ENCODE peak calls at places on chromosomes 2 and 18, in eight cellular contexts. One of them, this sample, is unnamed.

GRCh38 chr2:104487381-104487780 is 366.5 kb upstream of the POU3F3 start:
- DNase-seq in AG10803: no peak
- DNase-seq in neural progenitor cell: no peak
- DNase-seq in OCI-LY7: no peak
- DNase-seq in GM23338: no peak
- DNase-seq in A549: no peak
- DNase-seq in PC-3: peak
- DNase-seq in lower leg skin: no peak
- DNase-seq in this sample: no peak

GRCh38 chr18:78595453-78595852 is 384.2 kb upstream of the SALL3 start:
- DNase-seq in AG10803: no peak
- DNase-seq in neural progenitor cell: no peak
- DNase-seq in OCI-LY7: no peak
- DNase-seq in GM23338: no peak
- DNase-seq in A549: no peak
- DNase-seq in PC-3: no peak
- DNase-seq in lower leg skin: no peak
- DNase-seq in this sample: no peak

GRCh38 chr2:131039908-131040660 is 53.2 kb downstream of the FAM168B start:
- DNase-seq in AG10803: peak
- DNase-seq in neural progenitor cell: no peak
- DNase-seq in OCI-LY7: no peak
- DNase-seq in GM23338: no peak
- DNase-seq in A549: no peak
- DNase-seq in PC-3: no peak
- DNase-seq in lower leg skin: peak
- DNase-seq in this sample: no peak

GRCh38 chr2:100887713-100888112 is 67.8 kb downstream of the NPAS2 start:
- DNase-seq in AG10803: no peak
- DNase-seq in neural progenitor cell: no peak
- DNase-seq in OCI-LY7: no peak
- DNase-seq in GM23338: no peak
- DNase-seq in A549: no peak
- DNase-seq in PC-3: peak
- DNase-seq in lower leg skin: peak
- DNase-seq in this sample: no peak

GRCh38 chr2:226308981-226309380 is 490.6 kb downstream of the IRS1 start:
- DNase-seq in AG10803: peak
- DNase-seq in neural progenitor cell: no peak
- DNase-seq in OCI-LY7: no peak
- DNase-seq in GM23338: no peak
- DNase-seq in A549: no peak
- DNase-seq in PC-3: no peak
- DNase-seq in lower leg skin: no peak
- DNase-seq in this sample: peak

GRCh38 chr2:11812466-11813100 is 66.2 kb downstream of the LPIN1 start:
- DNase-seq in AG10803: no peak
- DNase-seq in neural progenitor cell: no peak
- DNase-seq in OCI-LY7: no peak
- DNase-seq in GM23338: no peak
- DNase-seq in A549: no peak
- DNase-seq in PC-3: no peak
- DNase-seq in lower leg skin: peak
- DNase-seq in this sample: no peak

GRCh38 chr2:72027426-72028161 is 120.1 kb downstream of the CYP26B1 start:
- DNase-seq in AG10803: peak
- DNase-seq in neural progenitor cell: no peak
- DNase-seq in OCI-LY7: no peak
- DNase-seq in GM23338: no peak
- DNase-seq in A549: no peak
- DNase-seq in PC-3: peak
- DNase-seq in lower leg skin: peak
- DNase-seq in this sample: no peak

GRCh38 chr2:233773854-233774253 is 4.3 kb upstream of the MROH2A start:
- DNase-seq in AG10803: no peak
- DNase-seq in neural progenitor cell: no peak
- DNase-seq in OCI-LY7: no peak
- DNase-seq in GM23338: no peak
- DNase-seq in A549: no peak
- DNase-seq in PC-3: no peak
- DNase-seq in lower leg skin: no peak
- DNase-seq in this sample: no peak

GRCh38 chr18:55858661-55859111 is 270.7 kb upstream of the TCF4 start:
- DNase-seq in AG10803: peak
- DNase-seq in neural progenitor cell: no peak
- DNase-seq in OCI-LY7: no peak
- DNase-seq in GM23338: no peak
- DNase-seq in A549: no peak
- DNase-seq in PC-3: no peak
- DNase-seq in lower leg skin: no peak
- DNase-seq in this sample: peak

GRCh38 chr2:177466337-177467195 is 74.0 kb downstream of the AGPS start:
- DNase-seq in AG10803: no peak
- DNase-seq in neural progenitor cell: peak
- DNase-seq in OCI-LY7: no peak
- DNase-seq in GM23338: peak
- DNase-seq in A549: no peak
- DNase-seq in PC-3: peak
- DNase-seq in lower leg skin: no peak
- DNase-seq in this sample: no peak

GRCh38 chr2:239902749-239903201 is 122.4 kb downstream of the NDUFA10 start:
- DNase-seq in AG10803: no peak
- DNase-seq in neural progenitor cell: no peak
- DNase-seq in OCI-LY7: no peak
- DNase-seq in GM23338: peak
- DNase-seq in A549: no peak
- DNase-seq in PC-3: no peak
- DNase-seq in lower leg skin: peak
- DNase-seq in this sample: no peak

DNA sequence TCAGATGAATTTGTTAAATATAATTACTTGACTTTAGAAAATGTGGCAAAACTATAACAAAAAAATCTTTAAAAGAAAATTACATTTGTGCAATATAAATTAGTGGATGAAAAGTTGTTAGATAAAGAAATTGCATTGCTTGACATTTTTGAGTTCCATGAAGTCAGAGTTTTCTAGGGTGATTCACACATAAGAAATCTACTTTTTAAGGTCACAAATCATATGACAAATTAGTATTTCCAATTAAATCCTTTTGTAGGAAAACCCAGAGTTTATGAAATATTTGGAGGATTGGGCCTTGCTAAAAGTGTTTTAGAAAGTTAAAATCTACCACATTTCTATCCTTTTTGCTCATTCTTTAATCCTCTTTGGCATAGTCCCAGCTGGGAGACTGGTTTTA is 289.3 kb downstream of the LRRTM4 start:
- DNase-seq in AG10803: no peak
- DNase-seq in neural progenitor cell: no peak
- DNase-seq in OCI-LY7: no peak
- DNase-seq in GM23338: no peak
- DNase-seq in A549: no peak
- DNase-seq in PC-3: no peak
- DNase-seq in lower leg skin: no peak
- DNase-seq in this sample: no peak
- TF ChIP-seq CTCF in AG10803: no peak
- TF ChIP-seq CTCF in neural progenitor cell: no peak
- TF ChIP-seq CTCF in OCI-LY7: no peak
- TF ChIP-seq CTCF in GM23338: no peak
- TF ChIP-seq CTCF in A549: no peak
- TF ChIP-seq CTCF in PC-3: no peak
- TF ChIP-seq CTCF in lower leg skin: no peak
- TF ChIP-seq CTCF in this sample: no peak

DNA sequence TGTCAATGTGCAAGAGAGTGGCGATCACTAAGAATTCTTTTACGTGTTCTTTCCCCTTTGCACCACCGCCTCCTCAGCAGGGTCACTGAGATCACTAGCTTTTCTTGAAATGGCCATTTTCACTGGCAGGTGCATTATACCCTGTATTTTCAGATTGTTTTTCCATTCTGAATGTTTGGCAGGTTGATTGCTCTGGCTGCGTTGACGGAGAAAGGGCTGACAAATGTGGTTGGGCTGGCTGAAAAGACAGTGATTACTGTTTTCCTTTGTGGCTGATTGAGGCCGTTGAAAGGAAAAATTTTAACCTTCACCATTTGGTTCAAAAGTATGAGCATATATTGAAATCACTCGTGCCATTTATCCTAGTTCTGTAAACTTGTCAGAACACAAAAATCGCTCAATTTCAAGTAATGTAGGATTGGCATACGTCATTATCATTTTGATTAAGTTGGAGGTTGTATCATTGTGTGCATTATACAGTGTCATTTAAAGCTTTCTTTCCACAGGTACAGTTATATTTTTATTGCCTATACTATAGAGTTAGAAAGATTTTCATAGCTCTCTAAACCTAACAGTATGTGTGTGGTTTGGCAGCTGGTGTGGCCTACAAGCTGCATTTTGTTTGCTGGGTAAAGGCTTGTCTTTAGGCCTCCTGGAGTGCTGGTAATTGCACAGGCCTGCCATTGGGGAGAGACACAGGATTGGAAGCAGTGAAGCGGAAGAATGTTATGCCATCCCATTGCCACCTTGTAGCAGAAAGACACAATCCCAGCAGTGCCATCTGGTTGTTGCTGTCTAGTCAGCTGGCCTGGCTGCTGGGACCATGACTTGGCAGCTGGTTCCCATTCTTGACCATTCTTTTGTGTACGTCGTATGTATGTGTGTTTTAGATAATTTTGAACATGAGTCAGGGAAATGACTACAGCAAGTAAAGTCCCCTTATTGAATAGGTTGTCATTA is 36.7 kb downstream of the DYNC1I2 start:
- DNase-seq in AG10803: peak
- DNase-seq in neural progenitor cell: peak
- DNase-seq in OCI-LY7: no peak
- DNase-seq in GM23338: peak
- DNase-seq in A549: no peak
- DNase-seq in PC-3: peak
- DNase-seq in lower leg skin: no peak
- DNase-seq in this sample: no peak
- TF ChIP-seq CTCF in AG10803: peak
- TF ChIP-seq CTCF in neural progenitor cell: peak
- TF ChIP-seq CTCF in OCI-LY7: no peak
- TF ChIP-seq CTCF in GM23338: peak
- TF ChIP-seq CTCF in A549: no peak
- TF ChIP-seq CTCF in PC-3: peak
- TF ChIP-seq CTCF in lower leg skin: no peak
- TF ChIP-seq CTCF in this sample: no peak

GRCh38 chr2:85558160-85558559 is 3.1 kb downstream of the GGCX start:
- DNase-seq in AG10803: no peak
- DNase-seq in neural progenitor cell: no peak
- DNase-seq in OCI-LY7: no peak
- DNase-seq in GM23338: no peak
- DNase-seq in A549: no peak
- DNase-seq in PC-3: no peak
- DNase-seq in lower leg skin: peak
- DNase-seq in this sample: no peak

GRCh38 chr2:85557130-85557529 is 4.2 kb downstream of the GGCX start:
- DNase-seq in AG10803: no peak
- DNase-seq in neural progenitor cell: no peak
- DNase-seq in OCI-LY7: no peak
- DNase-seq in GM23338: no peak
- DNase-seq in A549: no peak
- DNase-seq in PC-3: no peak
- DNase-seq in lower leg skin: no peak
- DNase-seq in this sample: no peak

GRCh38 chr2:85564144-85564563 is 2.9 kb upstream of the GGCX start:
- DNase-seq in AG10803: no peak
- DNase-seq in neural progenitor cell: no peak
- DNase-seq in OCI-LY7: peak
- DNase-seq in GM23338: no peak
- DNase-seq in A549: no peak
- DNase-seq in PC-3: no peak
- DNase-seq in lower leg skin: no peak
- DNase-seq in this sample: no peak

GRCh38 chr2:85560812-85561279 is 447 bp downstream of the GGCX start:
- DNase-seq in AG10803: no peak
- DNase-seq in neural progenitor cell: no peak
- DNase-seq in OCI-LY7: no peak
- DNase-seq in GM23338: no peak
- DNase-seq in A549: no peak
- DNase-seq in PC-3: no peak
- DNase-seq in lower leg skin: no peak
- DNase-seq in this sample: no peak

GRCh38 chr2:85561280-85562212 is at the start of gene GGCX:
- DNase-seq in AG10803: peak
- DNase-seq in neural progenitor cell: peak
- DNase-seq in OCI-LY7: peak
- DNase-seq in GM23338: peak
- DNase-seq in A549: peak
- DNase-seq in PC-3: peak
- DNase-seq in lower leg skin: peak
- DNase-seq in this sample: peak
- TF ChIP-seq CTCF in AG10803: peak
- TF ChIP-seq CTCF in neural progenitor cell: no peak
- TF ChIP-seq CTCF in OCI-LY7: no peak
- TF ChIP-seq CTCF in GM23338: peak
- TF ChIP-seq CTCF in A549: no peak
- TF ChIP-seq CTCF in PC-3: no peak
- TF ChIP-seq CTCF in lower leg skin: no peak
- TF ChIP-seq CTCF in this sample: peak

DNA sequence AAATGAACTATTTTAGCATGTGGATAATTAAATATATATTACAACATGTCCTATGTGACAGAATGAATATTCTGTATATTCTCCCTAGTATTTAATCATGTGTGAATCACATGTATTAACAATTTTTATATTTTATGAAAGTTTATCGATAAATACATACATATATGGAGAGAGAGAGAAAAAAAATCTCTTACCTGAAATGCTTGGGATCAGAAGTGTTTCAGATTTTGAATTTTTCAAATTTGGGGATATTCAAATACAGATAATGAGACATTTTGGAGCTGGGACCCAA is 228.6 kb upstream of the RBBP8 start:
- DNase-seq in AG10803: no peak
- DNase-seq in neural progenitor cell: no peak
- DNase-seq in OCI-LY7: no peak
- DNase-seq in GM23338: no peak
- DNase-seq in A549: no peak
- DNase-seq in PC-3: no peak
- DNase-seq in lower leg skin: no peak
- DNase-seq in this sample: no peak
- TF ChIP-seq CTCF in AG10803: no peak
- TF ChIP-seq CTCF in neural progenitor cell: no peak
- TF ChIP-seq CTCF in OCI-LY7: peak
- TF ChIP-seq CTCF in GM23338: no peak
- TF ChIP-seq CTCF in A549: no peak
- TF ChIP-seq CTCF in PC-3: no peak
- TF ChIP-seq CTCF in lower leg skin: no peak
- TF ChIP-seq CTCF in this sample: no peak

DNA sequence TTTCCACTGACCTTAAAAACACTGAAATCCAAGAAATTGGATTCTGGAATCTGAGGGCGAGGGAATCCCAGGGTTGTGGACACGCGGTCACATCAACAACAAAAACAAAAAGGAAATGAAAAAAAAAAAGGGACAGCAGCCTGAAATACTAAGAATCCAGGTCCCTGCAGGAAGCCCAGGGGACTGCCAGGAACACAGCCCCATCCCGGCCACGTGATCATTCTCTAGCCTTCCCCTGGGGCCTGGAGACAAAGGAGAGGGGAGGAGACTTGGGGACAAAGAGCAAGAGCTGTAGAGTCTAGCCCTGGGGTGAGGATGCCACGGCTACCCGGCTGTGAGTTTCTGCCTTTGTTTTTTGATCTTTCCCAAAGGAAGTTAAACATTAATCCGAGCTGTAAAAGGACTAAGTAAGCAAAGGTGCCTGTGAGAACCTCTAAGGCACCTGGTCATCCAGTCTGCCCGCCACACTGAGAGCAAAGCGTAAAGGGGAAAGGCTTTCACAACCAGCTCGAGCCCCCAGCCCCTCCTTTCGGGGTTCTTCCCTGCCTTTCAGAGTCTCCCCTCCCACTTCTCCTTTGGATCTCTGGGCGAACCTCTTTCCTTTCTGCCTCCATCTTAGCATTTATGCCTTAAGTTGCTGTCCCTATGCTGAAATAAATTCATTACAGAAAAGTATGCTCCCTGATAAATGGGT is 57.9 kb upstream of the MSH2 start:
- DNase-seq in AG10803: peak
- DNase-seq in neural progenitor cell: peak
- DNase-seq in OCI-LY7: no peak
- DNase-seq in GM23338: peak
- DNase-seq in A549: peak
- DNase-seq in PC-3: peak
- DNase-seq in lower leg skin: peak
- DNase-seq in this sample: no peak
- TF ChIP-seq CTCF in AG10803: peak
- TF ChIP-seq CTCF in neural progenitor cell: peak
- TF ChIP-seq CTCF in OCI-LY7: no peak
- TF ChIP-seq CTCF in GM23338: no peak
- TF ChIP-seq CTCF in A549: no peak
- TF ChIP-seq CTCF in PC-3: peak
- TF ChIP-seq CTCF in lower leg skin: no peak
- TF ChIP-seq CTCF in this sample: no peak